ENCODE peak calls at places on chromosomes 6 and 20, in four cellular contexts. Z is K562, Y is GM12878, N is HepG2. M is an unnamed sample.

GRCh38 chr6:137473651-137474050 is 20.5 kb downstream of the OLIG3 start:
- DNase-seq in Y (no peak), N (no peak), Z (no peak), M (no peak)

GRCh38 chr6:169236545-169236944 is 17.1 kb downstream of the THBS2 start:
- DNase-seq in Z (no peak), N (no peak), Y (no peak), M (no peak)

GRCh38 chr6:127486934-127487333 is 27.7 kb upstream of the KIAA0408 start:
- DNase-seq in Z (no peak), N (no peak), Y (no peak), M (no peak)

GRCh38 chr6:148736779-148737412 is 9.9 kb upstream of the UST start:
- DNase-seq in Y (no peak), N (no peak), Z (no peak), M (no peak)

GRCh38 chr6:54094837-54095236 is 16.4 kb upstream of the MLIP start:
- DNase-seq in N (no peak), Z (no peak), Y (no peak), M (no peak)

GRCh38 chr6:31770860-31771259 is 6.3 kb downstream of the VWA7 start:
- DNase-seq in Y (no peak), N (no peak), Z (no peak), M (no peak)

GRCh38 chr6:57307850-57308249 is 9.6 kb upstream of the PRIM2 start:
- DNase-seq in N (no peak), Y (no peak), Z (no peak), M (no peak)

GRCh38 chr20:1333462-1334369 is 4.8 kb upstream of the SDCBP2 start:
- DNase-seq in N (no peak), Z (no peak), Y (no peak), M (no peak)

GRCh38 chr6:27592481-27593199 is 119.7 kb upstream of the ZNF184 start:
- DNase-seq in N (peak), Y (peak), Z (peak), M (peak)

GRCh38 chr6:39653631-39654030 is 71.6 kb downstream of the KIF6 start:
- DNase-seq in Z (no peak), Y (no peak), N (no peak), M (no peak)

GRCh38 chr6:166563200-166563599 is 23.3 kb downstream of the RAMACL start:
- DNase-seq in Y (no peak), N (no peak), Z (no peak), M (no peak)

GRCh38 chr6:19833947-19834346 is 3.2 kb upstream of the ID4 start:
- DNase-seq in N (peak), Y (no peak), Z (no peak), M (no peak)

GRCh38 chr6:94045473-94045872 is 626.1 kb upstream of the EPHA7 start:
- DNase-seq in Y (no peak), Z (no peak), N (no peak), M (no peak)

GRCh38 chr6:91704531-91704930 is 1117.7 kb upstream of the MAP3K7 start:
- DNase-seq in N (no peak), Y (no peak), Z (no peak), M (no peak)

GRCh38 chr6:2363211-2363610 is 117.8 kb upstream of the GMDS start:
- DNase-seq in Y (no peak), Z (no peak), N (no peak), M (no peak)

GRCh38 chr20:51489611-51490010 is 52.9 kb downstream of the NFATC2 start:
- DNase-seq in N (no peak), Z (no peak), Y (no peak), M (no peak)

GRCh38 chr6:158894192-158894591 is 75.0 kb upstream of the EZR start:
- DNase-seq in Z (no peak), Y (no peak), N (no peak), M (peak)

GRCh38 chr6:68638225-68638900 is 3.3 kb downstream of the ADGRB3 start:
- DNase-seq in Y (no peak), N (peak), Z (peak), M (peak)

GRCh38 chr6:133610271-133610840 is 278.6 kb upstream of the TCF21 start:
- DNase-seq in Y (no peak), Z (no peak), N (no peak), M (peak)

GRCh38 chr6:151101811-151102694 is 137.7 kb upstream of the AKAP12 start:
- DNase-seq in N (no peak), Y (no peak), Z (no peak), M (no peak)

GRCh38 chr20:48723308-48724264 is 104.2 kb downstream of the PREX1 start:
- DNase-seq in N (peak), Y (no peak), Z (no peak), M (no peak)

GRCh38 chr6:54491431-54491830 is 183.2 kb downstream of the TINAG start:
- DNase-seq in N (no peak), Y (no peak), Z (no peak), M (no peak)

GRCh38 chr6:118768904-118769325 is 117.5 kb upstream of the CEP85L start:
- DNase-seq in Z (no peak), Y (no peak), N (no peak), M (no peak)

GRCh38 chr6:28988536-28989415 is 16.3 kb downstream of the ZNF311 start:
- DNase-seq in Y (no peak), N (no peak), Z (peak), M (peak)

GRCh38 chr6:151065027-151065815 is 174.5 kb upstream of the AKAP12 start:
- DNase-seq in N (no peak), Y (no peak), Z (no peak), M (no peak)

GRCh38 chr6:25175216-25175615 is 104.0 kb upstream of the CARMIL1 start:
- DNase-seq in Z (no peak), Y (no peak), N (no peak), M (no peak)

GRCh38 chr6:13877116-13877515 is 47.6 kb upstream of the RNF182 start:
- DNase-seq in Z (no peak), Y (no peak), N (no peak), M (no peak)

GRCh38 chr6:107728564-107728897 is 95.6 kb downstream of the SCML4 start:
- DNase-seq in Y (no peak), N (no peak), Z (no peak), M (no peak)

GRCh38 chr20:14067631-14068030 is 72.3 kb downstream of the MACROD2 start:
- DNase-seq in Z (no peak), N (no peak), Y (no peak), M (peak)

DNA sequence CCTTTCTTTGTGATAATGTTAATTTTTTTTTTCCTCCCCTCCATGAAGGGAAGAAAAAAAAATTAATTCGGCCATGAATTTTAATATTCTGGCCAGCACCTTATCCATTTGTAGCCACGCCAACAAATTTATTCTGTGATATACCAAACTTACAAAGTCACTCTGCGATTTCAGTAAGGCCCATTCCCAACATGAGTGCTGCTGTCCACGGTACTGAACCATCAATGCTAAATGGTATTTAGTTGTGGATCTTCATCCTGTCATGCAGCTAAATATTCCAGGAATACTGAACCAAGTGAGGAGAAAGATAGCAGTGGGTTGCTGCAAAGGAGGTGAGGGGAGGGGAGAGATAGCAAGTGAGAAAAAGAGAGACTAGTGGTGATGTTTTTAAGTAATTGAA is 19.5 kb upstream of the RSPH4A start:
- DNase-seq in N (peak), Y (no peak), Z (peak), M (peak)
- TF ChIP-seq POLR2AphosphoS2 in N (no peak), Y (no peak), Z (no peak), M (no peak)

GRCh38 chr20:50120935-50121693 is 8.2 kb upstream of the UBE2V1 start:
- DNase-seq in Y (no peak), Z (no peak), N (peak), M (peak)
- TF ChIP-seq POLR2AphosphoS2 in Y (no peak), Z (no peak), N (no peak), M (no peak)

DNA sequence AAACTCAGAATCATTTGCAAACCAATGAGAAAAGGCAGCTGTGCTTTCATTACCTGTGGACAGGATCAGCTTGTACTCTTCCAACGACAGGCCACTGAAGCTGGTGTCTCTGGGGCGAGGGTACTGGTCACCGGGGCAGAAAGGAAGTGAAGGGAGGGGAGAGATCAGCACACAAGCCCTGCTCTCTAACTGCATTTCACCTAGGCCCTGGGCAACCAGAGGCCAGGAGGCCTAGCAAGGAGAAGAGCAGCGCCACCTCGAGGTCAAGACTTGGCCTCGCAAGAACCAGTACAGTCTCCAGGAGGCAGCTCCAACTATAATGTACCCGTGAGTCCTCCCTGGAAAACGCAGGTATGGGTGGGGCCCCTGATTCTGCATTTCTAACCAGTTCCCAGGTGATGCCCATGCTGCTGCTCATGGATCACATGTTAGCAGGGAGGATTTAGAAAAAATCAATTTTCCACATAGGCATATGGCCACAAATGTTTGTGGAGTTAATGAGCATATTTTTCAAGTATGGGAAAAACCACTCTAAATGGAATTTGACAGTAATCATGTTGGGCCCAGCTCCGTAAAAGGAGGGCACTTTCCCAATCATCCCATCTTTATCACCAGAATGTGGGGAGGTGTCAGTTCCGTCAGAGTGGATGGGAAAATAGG is 11.0 kb downstream of the UQCC2 start:
- DNase-seq in Z (peak), Y (no peak), N (peak), M (peak)
- TF ChIP-seq POLR2AphosphoS2 in Z (no peak), Y (no peak), N (no peak), M (no peak)

DNA sequence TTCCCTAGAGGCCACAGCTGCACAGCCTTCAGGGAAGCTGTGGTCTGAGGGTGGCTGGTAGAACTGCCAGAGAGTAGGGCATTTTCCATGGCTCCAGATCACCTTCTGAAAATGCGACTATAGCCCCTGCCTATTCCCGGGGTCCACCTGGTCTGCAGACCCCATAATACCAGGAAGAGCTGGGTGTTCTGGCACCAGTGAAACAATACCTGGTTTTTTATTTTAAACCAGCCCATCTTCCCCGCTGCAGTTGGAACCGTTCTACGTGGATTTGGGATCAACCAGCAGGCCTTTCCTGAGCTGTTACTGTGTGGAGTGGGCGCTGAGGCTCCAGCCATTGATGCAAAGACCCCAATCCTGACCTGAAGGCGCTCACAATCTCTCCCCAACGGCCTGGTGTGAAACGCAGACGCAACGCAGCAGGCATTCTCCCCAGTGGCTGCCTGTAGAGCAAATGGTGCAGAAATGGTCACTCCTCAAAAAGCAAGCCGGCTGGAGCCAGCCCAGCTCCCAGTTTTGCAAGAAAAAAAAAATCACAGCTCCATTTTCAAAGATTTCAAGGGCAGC is 11.2 kb downstream of the NPEPL1 start:
- DNase-seq in Y (no peak), Z (no peak), N (no peak), M (no peak)
- TF ChIP-seq POLR2AphosphoS2 in Y (no peak), Z (no peak), N (no peak), M (no peak)

DNA sequence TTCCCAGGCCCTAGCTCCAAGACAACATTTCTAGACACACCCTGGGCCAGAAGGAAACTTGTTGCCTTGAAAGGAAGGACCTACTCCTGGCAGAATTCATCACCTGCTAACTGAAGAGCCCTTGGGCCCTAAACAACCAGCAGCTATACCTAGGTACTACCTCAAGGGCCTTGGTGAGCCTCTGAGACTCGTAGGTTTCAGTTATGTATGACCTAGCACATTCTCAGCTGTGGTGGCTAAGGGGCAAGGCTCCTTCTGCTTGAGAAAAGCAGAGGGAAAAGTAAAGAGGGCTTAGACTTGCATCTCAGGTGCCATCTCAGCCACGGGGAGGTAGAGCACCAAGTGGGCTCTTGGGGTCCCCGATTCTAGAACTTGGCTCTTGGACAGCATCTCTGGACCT is 132.3 kb upstream of the NHSL1 start:
- DNase-seq in N (no peak), Y (no peak), Z (no peak), M (no peak)
- TF ChIP-seq POLR2AphosphoS2 in N (no peak), Y (no peak), Z (no peak), M (no peak)

GRCh38 chr20:58813369-58813768 is 37.3 kb downstream of the GNAS-AS1 start:
- DNase-seq in Z (no peak), Y (no peak), N (no peak), M (peak)

GRCh38 chr20:58810116-58810878 is 40.4 kb downstream of the GNAS-AS1 start:
- DNase-seq in N (no peak), Z (no peak), Y (no peak), M (no peak)

GRCh38 chr20:58810879-58811250 is 39.8 kb downstream of the GNAS-AS1 start:
- DNase-seq in N (no peak), Z (no peak), Y (no peak), M (no peak)

GRCh38 chr20:58808296-58809046 is 42.2 kb downstream of the GNAS-AS1 start:
- DNase-seq in Z (no peak), N (no peak), Y (no peak), M (no peak)

GRCh38 chr20:58811334-58811733 is 39.4 kb downstream of the GNAS-AS1 start:
- DNase-seq in N (no peak), Y (no peak), Z (peak), M (no peak)
- TF ChIP-seq POLR2AphosphoS2 in N (no peak), Y (no peak), Z (no peak), M (no peak)

DNA sequence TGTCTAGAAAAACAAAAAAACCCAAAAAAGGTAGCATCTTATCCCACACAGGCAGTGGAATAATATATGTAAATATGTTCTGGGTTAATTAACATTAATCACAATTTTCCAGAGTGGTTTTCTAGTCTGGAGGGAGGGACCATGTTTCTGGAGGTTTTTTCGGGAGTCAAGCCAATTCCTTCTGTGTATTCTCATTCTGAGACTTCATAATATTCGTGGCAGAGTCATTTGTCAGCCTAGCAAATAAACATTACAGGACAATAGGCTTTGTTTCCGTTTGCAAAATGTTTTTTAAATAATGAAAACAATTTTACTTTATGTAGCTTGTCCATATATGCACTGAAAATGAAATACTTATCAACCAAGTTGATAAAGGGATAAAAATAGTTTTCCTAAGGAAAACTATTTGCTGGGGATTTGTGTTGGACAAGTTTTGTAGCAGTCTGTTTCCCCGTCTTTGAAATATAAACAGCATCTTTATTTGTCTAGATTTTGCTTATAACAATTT is 26.4 kb upstream of the SERINC3 start:
- DNase-seq in N (no peak), Y (no peak), Z (no peak), M (no peak)
- TF ChIP-seq POLR2AphosphoS2 in N (no peak), Y (no peak), Z (no peak), M (no peak)

M was measured in A549.